ENCODE peak calls at places on chromosomes 2 and 18, in six cellular contexts. One of them, this sample, is unnamed.

GRCh38 chr2:17590342-17590911 is 49.9 kb downstream of the VSNL1 start:
- DNase-seq in iris pigment epithelial cell: no peak
- DNase-seq in choroid plexus epithelial cell: no peak
- DNase-seq in OCI-LY7: no peak
- DNase-seq in NCI-H1436: no peak
- DNase-seq in CD8-positive, alpha-beta memory T cell: no peak
- DNase-seq in this sample: no peak

GRCh38 chr2:58032016-58032750 is 14.4 kb upstream of the VRK2 start:
- DNase-seq in iris pigment epithelial cell: peak
- DNase-seq in choroid plexus epithelial cell: no peak
- DNase-seq in OCI-LY7: peak
- DNase-seq in NCI-H1436: no peak
- DNase-seq in CD8-positive, alpha-beta memory T cell: no peak
- DNase-seq in this sample: peak

GRCh38 chr2:175309799-175310198 is 128.3 kb upstream of the ATP5MC3 start:
- DNase-seq in iris pigment epithelial cell: peak
- DNase-seq in choroid plexus epithelial cell: peak
- DNase-seq in OCI-LY7: peak
- DNase-seq in NCI-H1436: peak
- DNase-seq in CD8-positive, alpha-beta memory T cell: no peak
- DNase-seq in this sample: peak

GRCh38 chr18:71322201-71322600 is 1033.4 kb downstream of the SOCS6 start:
- DNase-seq in iris pigment epithelial cell: no peak
- DNase-seq in choroid plexus epithelial cell: peak
- DNase-seq in OCI-LY7: no peak
- DNase-seq in NCI-H1436: no peak
- DNase-seq in CD8-positive, alpha-beta memory T cell: no peak
- DNase-seq in this sample: no peak

GRCh38 chr2:229543176-229543873 is 171.0 kb downstream of the DNER start:
- DNase-seq in iris pigment epithelial cell: no peak
- DNase-seq in choroid plexus epithelial cell: no peak
- DNase-seq in OCI-LY7: no peak
- DNase-seq in NCI-H1436: no peak
- DNase-seq in CD8-positive, alpha-beta memory T cell: no peak
- DNase-seq in this sample: no peak

GRCh38 chr2:88600038-88600465 is 27.2 kb downstream of the EIF2AK3 start:
- DNase-seq in iris pigment epithelial cell: peak
- DNase-seq in choroid plexus epithelial cell: peak
- DNase-seq in OCI-LY7: peak
- DNase-seq in NCI-H1436: peak
- DNase-seq in CD8-positive, alpha-beta memory T cell: peak
- DNase-seq in this sample: peak

GRCh38 chr2:16487686-16488085 is 177.9 kb downstream of the CYRIA start:
- DNase-seq in iris pigment epithelial cell: peak
- DNase-seq in choroid plexus epithelial cell: peak
- DNase-seq in OCI-LY7: no peak
- DNase-seq in NCI-H1436: no peak
- DNase-seq in CD8-positive, alpha-beta memory T cell: no peak
- DNase-seq in this sample: peak

GRCh38 chr2:122237506-122237905 is 482.1 kb downstream of the TSN start:
- DNase-seq in iris pigment epithelial cell: no peak
- DNase-seq in choroid plexus epithelial cell: no peak
- DNase-seq in OCI-LY7: no peak
- DNase-seq in NCI-H1436: no peak
- DNase-seq in CD8-positive, alpha-beta memory T cell: no peak
- DNase-seq in this sample: no peak